ENCODE peak calls at places on chromosomes 7 and 10, in nine cellular contexts. M is IMR-90, U is stomach, Z is endothelial cell of umbilical vein, V is astrocyte, H is heart right ventricle, K is fibroblast of pulmonary artery, I is osteoblast, W is dorsolateral prefrontal cortex. L is an unnamed sample.

GRCh38 chr10:49197171-49197570 is 9.0 kb upstream of the TMEM273 start:
- DNase-seq in U (no peak), H (no peak), Z (no peak), K (no peak), W (no peak), I (no peak), M (no peak), V (no peak), L (no peak)

GRCh38 chr7:136009488-136010079 is 32.4 kb upstream of the MTPN start:
- DNase-seq in H (no peak), I (peak), U (no peak), V (peak), M (peak), W (no peak), Z (peak), K (peak), L (no peak)

GRCh38 chr10:81724431-81724830 is 150.6 kb upstream of the NRG3 start:
- DNase-seq in K (no peak), W (no peak), H (no peak), U (no peak), Z (no peak), I (no peak), M (no peak), V (no peak), L (no peak)

GRCh38 chr7:105885386-105886111 is 9.2 kb upstream of the ATXN7L1 start:
- DNase-seq in H (no peak), V (peak), U (no peak), M (no peak), W (no peak), Z (peak), K (peak), I (no peak), L (no peak)

GRCh38 chr7:115146148-115146547 is 224.3 kb downstream of the MDFIC start:
- DNase-seq in H (no peak), Z (no peak), W (no peak), U (no peak), M (no peak), V (no peak), I (no peak), K (no peak), L (no peak)

GRCh38 chr7:113331155-113331898 is 213.0 kb upstream of the SMIM30 start:
- DNase-seq in M (no peak), W (no peak), K (no peak), U (no peak), I (no peak), V (no peak), Z (no peak), H (peak), L (no peak)

GRCh38 chr7:46230298-46231295 is 309.5 kb upstream of the IGFBP3 start:
- DNase-seq in M (no peak), V (peak), Z (no peak), I (no peak), W (no peak), U (no peak), K (peak), H (no peak), L (no peak)

GRCh38 chr10:110013615-110014293 is 6.0 kb downstream of the ADD3 start:
- DNase-seq in M (no peak), W (no peak), U (no peak), Z (no peak), H (no peak), K (no peak), I (peak), V (no peak), L (no peak)

GRCh38 chr10:16965740-16966447 is 148.7 kb upstream of the RSU1 start:
- DNase-seq in W (no peak), U (no peak), I (peak), Z (peak), H (no peak), V (peak), M (peak), K (peak), L (peak)

GRCh38 chr7:128777156-128778123 is 1.8 kb upstream of the OPN1SW start:
- DNase-seq in I (peak), H (no peak), W (no peak), M (peak), V (peak), U (no peak), K (peak), Z (peak), L (no peak)

GRCh38 chr10:97759157-97759980 is 12.4 kb downstream of the SFRP5 start:
- DNase-seq in W (peak), K (peak), Z (peak), H (peak), I (peak), V (peak), U (peak), M (peak), L (no peak)

GRCh38 chr7:136869006-136869961 is 832 bp downstream of the CHRM2 start:
- DNase-seq in I (peak), V (peak), M (peak), K (no peak), H (peak), W (peak), Z (no peak), U (no peak), L (no peak)

GRCh38 chr7:65475734-65476319 is 102.2 kb downstream of the ZNF92 start:
- DNase-seq in V (peak), U (no peak), K (no peak), M (no peak), I (no peak), H (no peak), W (no peak), Z (peak), L (no peak)

GRCh38 chr10:33832124-33832787 is 497.8 kb upstream of the NRP1 start:
- DNase-seq in K (no peak), Z (no peak), I (no peak), M (no peak), H (no peak), W (no peak), V (no peak), U (no peak), L (no peak)

GRCh38 chr10:102420443-102420809 is 210 bp upstream of the FBXL15 start:
- DNase-seq in M (no peak), W (no peak), K (no peak), H (no peak), U (peak), Z (no peak), V (no peak), I (no peak), L (no peak)

GRCh38 chr10:86960863-86961434 is 2.5 kb downstream of the SNCG start:
- DNase-seq in Z (no peak), U (no peak), K (no peak), W (peak), I (peak), V (no peak), H (no peak), M (no peak), L (no peak)

GRCh38 chr10:125158528-125159485 is 1.6 kb downstream of the CTBP2 start:
- DNase-seq in H (peak), I (peak), M (peak), K (peak), V (peak), Z (peak), W (peak), U (peak), L (no peak)

GRCh38 chr10:98389398-98389797 is 25.6 kb downstream of the PYROXD2 start:
- DNase-seq in Z (no peak), V (no peak), K (no peak), H (no peak), M (no peak), I (no peak), U (no peak), W (no peak), L (no peak)

GRCh38 chr10:43234471-43235041 is 32.3 kb downstream of the RASGEF1A start:
- DNase-seq in W (no peak), Z (no peak), U (no peak), K (no peak), I (peak), M (no peak), V (no peak), H (no peak), L (no peak)

GRCh38 chr7:96236198-96237039 is 85.5 kb downstream of the SLC25A13 start:
- DNase-seq in I (no peak), W (no peak), V (peak), U (no peak), H (peak), M (peak), Z (peak), K (peak), L (peak)

GRCh38 chr10:113704637-113705343 is 25.1 kb downstream of the CASP7 start:
- DNase-seq in Z (peak), U (no peak), V (peak), H (no peak), M (peak), I (peak), K (peak), W (no peak), L (no peak)

GRCh38 chr10:126504051-126504760 is 115.9 kb upstream of the ADAM12 start:
- DNase-seq in V (peak), H (peak), I (peak), Z (peak), K (peak), M (peak), U (no peak), W (no peak), L (peak)

GRCh38 chr7:99762680-99763327 is 21.2 kb downstream of the CYP3A4 start:
- DNase-seq in M (peak), Z (no peak), K (peak), V (peak), I (peak), H (peak), W (no peak), U (peak), L (no peak)

GRCh38 chr10:124381011-124381591 is 37.6 kb downstream of the OAT start:
- DNase-seq in K (no peak), M (peak), I (peak), H (no peak), V (peak), Z (peak), U (no peak), W (no peak), L (no peak)

GRCh38 chr7:23308754-23309153 is 9.6 kb downstream of the MALSU1 start:
- DNase-seq in W (no peak), Z (no peak), M (no peak), V (no peak), U (no peak), K (no peak), I (no peak), H (no peak), L (no peak)

GRCh38 chr7:102471791-102472125 is 7.0 kb downstream of the POLR2J start:
- DNase-seq in W (no peak), Z (no peak), H (no peak), U (no peak), I (no peak), M (no peak), K (no peak), V (no peak), L (no peak)

GRCh38 chr10:90862908-90863514 is 5.2 kb upstream of the HTR7 start:
- DNase-seq in H (no peak), V (no peak), M (peak), U (no peak), W (no peak), I (no peak), K (peak), Z (peak), L (no peak)

GRCh38 chr7:27994639-27995038 is 186.0 kb downstream of the JAZF1 start:
- DNase-seq in V (peak), K (peak), Z (peak), I (peak), H (no peak), W (no peak), M (peak), U (no peak), L (no peak)

GRCh38 chr7:29483219-29484104 is 80.2 kb upstream of the PRR15 start:
- DNase-seq in K (no peak), W (peak), H (no peak), U (no peak), V (no peak), I (no peak), Z (no peak), M (no peak), L (no peak)

GRCh38 chr7:133869556-133869955 is 257.6 kb upstream of the LRGUK start:
- DNase-seq in W (no peak), U (no peak), H (no peak), V (no peak), I (no peak), K (no peak), M (no peak), Z (no peak), L (no peak)

GRCh38 chr10:116692225-116692624 is 50.1 kb downstream of the HSPA12A start:
- DNase-seq in V (no peak), Z (no peak), W (peak), U (no peak), I (no peak), K (no peak), H (no peak), M (no peak), L (no peak)

GRCh38 chr7:8277394-8277982 is 15.5 kb upstream of the ICA1 start:
- DNase-seq in U (peak), W (no peak), I (no peak), Z (peak), M (no peak), H (no peak), K (no peak), V (no peak), L (no peak)

GRCh38 chr10:28678687-28679457 is 1.6 kb downstream of the BAMBI start:
- DNase-seq in H (no peak), I (no peak), M (peak), Z (peak), W (no peak), V (peak), U (no peak), K (peak), L (no peak)

GRCh38 chr10:123398756-123399155 is 244.6 kb downstream of the BUB3 start:
- DNase-seq in W (no peak), I (no peak), V (no peak), Z (no peak), H (no peak), M (no peak), K (no peak), U (no peak), L (no peak)

GRCh38 chr7:120862987-120863386 is 5.0 kb upstream of the TSPAN12 start:
- DNase-seq in H (no peak), W (no peak), Z (no peak), M (no peak), U (no peak), V (no peak), I (no peak), K (no peak), L (no peak)

GRCh38 chr10:14782691-14783363 is 8.1 kb upstream of the FAM107B start:
- DNase-seq in V (no peak), U (no peak), I (no peak), W (no peak), H (no peak), K (peak), Z (peak), M (no peak), L (peak)

GRCh38 chr7:40804477-40805215 is 669.8 kb downstream of the SUGCT start:
- DNase-seq in M (no peak), K (no peak), I (no peak), Z (no peak), H (no peak), V (no peak), W (no peak), U (no peak), L (no peak)

GRCh38 chr10:31123946-31124345 is 92.3 kb upstream of the ZNF438 start:
- DNase-seq in I (no peak), U (no peak), K (no peak), H (no peak), W (no peak), M (no peak), V (no peak), Z (no peak), L (no peak)

GRCh38 chr10:72276013-72276387 is 2.3 kb downstream of the DDIT4 start:
- DNase-seq in W (no peak), U (peak), K (peak), Z (no peak), V (no peak), M (no peak), I (no peak), H (no peak), L (no peak)

DNA sequence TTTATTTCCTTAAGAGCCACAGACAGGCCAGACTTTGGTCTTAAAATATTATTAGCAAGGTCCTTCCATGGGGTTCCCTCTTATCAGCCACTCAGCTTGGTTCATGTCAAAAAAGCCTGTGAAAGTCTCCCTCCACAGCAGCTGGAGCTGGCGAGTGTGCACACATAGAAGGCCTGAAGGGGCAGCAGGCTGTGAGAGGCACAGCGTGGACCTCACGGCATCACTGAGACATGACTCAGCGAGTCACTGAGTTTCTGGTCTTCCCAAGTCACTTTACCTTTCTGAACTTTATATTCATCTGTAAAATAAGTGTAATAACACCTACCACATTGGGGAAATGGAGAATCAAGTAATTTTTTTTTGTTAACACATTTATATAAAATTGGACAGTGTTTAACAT is 8.7 kb downstream of the TAF3 start:
- DNase-seq in U (no peak), W (no peak), H (no peak), I (no peak), Z (no peak), M (peak), K (peak), V (peak), L (no peak)
- TF ChIP-seq CTCF in U (no peak), W (no peak), H (peak), I (peak), Z (no peak), M (peak), K (peak), V (peak), L (peak)

GRCh38 chr10:70232155-70232858 is 922 bp downstream of the PPA1 start:
- DNase-seq in M (peak), W (peak), K (peak), I (peak), U (peak), Z (peak), V (peak), H (peak), L (no peak)

GRCh38 chr10:70232859-70233108 is 445 bp downstream of the PPA1 start:
- DNase-seq in I (no peak), Z (no peak), H (no peak), U (no peak), V (no peak), W (no peak), K (no peak), M (no peak), L (no peak)

GRCh38 chr10:70233109-70233938 is at the start of gene PPA1:
- DNase-seq in V (peak), I (peak), U (peak), K (peak), W (peak), Z (peak), M (peak), H (peak), L (no peak)

GRCh38 chr10:70233939-70234300 is 691 bp upstream of the PPA1 start:
- DNase-seq in U (no peak), H (no peak), I (no peak), W (no peak), Z (no peak), M (no peak), K (no peak), V (no peak), L (no peak)

GRCh38 chr10:70234668-70235447 is 1.6 kb upstream of the PPA1 start:
- DNase-seq in M (peak), V (peak), Z (no peak), H (no peak), I (peak), K (peak), U (no peak), W (no peak), L (no peak)
- H3K4me3 ChIP-seq in M (no peak), V (no peak), Z (no peak), H (no peak), I (no peak), K (no peak), U (no peak), W (no peak), L (no peak)

GRCh38 chr7:17741426-17741825 is 198.9 kb downstream of the SNX13 start:
- DNase-seq in Z (no peak), I (no peak), M (no peak), W (no peak), V (no peak), U (no peak), K (no peak), H (no peak), L (no peak)

GRCh38 chr7:17746131-17746530 is 194.2 kb downstream of the SNX13 start:
- DNase-seq in Z (no peak), K (no peak), H (no peak), W (no peak), M (no peak), I (no peak), V (no peak), U (no peak), L (no peak)

DNA sequence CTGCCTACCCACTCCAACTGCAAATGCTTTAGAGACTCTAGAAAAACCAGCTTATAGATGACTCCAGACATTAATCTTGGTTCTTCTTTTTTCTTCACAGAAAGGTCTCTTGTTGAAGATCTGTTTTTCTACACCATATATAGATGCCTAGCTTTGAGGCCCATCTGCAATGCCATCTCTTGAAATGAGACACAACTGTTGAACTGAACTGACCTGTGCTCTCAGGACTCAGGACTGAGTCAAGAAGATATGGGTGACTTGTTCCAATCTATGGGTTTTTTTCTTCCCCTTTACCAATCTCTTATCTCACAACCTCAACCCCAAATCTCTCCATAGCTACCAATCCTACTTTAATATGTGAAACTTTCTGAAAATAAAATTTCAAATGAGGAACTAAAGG is 194.7 kb downstream of the SNX13 start:
- DNase-seq in V (no peak), Z (no peak), I (no peak), U (no peak), W (no peak), M (no peak), H (no peak), K (no peak), L (no peak)
- TF ChIP-seq CTCF in V (no peak), Z (no peak), I (no peak), U (no peak), W (no peak), M (no peak), H (no peak), K (no peak), L (no peak)

GRCh38 chr10:3166496-3167290 is 5.9 kb downstream of the PITRM1 start:
- DNase-seq in K (no peak), I (no peak), V (no peak), U (no peak), Z (no peak), M (no peak), W (no peak), H (no peak), L (no peak)

GRCh38 chr10:3169738-3170137 is 2.8 kb downstream of the PITRM1 start:
- DNase-seq in Z (no peak), I (no peak), U (no peak), W (no peak), H (no peak), V (no peak), M (no peak), K (no peak), L (no peak)

GRCh38 chr10:3172081-3172445 is 519 bp downstream of the PITRM1 start:
- DNase-seq in W (no peak), I (peak), Z (peak), M (peak), U (no peak), V (peak), H (no peak), K (peak), L (peak)

GRCh38 chr10:3167611-3168330 is 4.8 kb downstream of the PITRM1 start:
- DNase-seq in U (no peak), K (no peak), V (no peak), I (no peak), W (no peak), Z (no peak), M (no peak), H (no peak), L (no peak)

DNA sequence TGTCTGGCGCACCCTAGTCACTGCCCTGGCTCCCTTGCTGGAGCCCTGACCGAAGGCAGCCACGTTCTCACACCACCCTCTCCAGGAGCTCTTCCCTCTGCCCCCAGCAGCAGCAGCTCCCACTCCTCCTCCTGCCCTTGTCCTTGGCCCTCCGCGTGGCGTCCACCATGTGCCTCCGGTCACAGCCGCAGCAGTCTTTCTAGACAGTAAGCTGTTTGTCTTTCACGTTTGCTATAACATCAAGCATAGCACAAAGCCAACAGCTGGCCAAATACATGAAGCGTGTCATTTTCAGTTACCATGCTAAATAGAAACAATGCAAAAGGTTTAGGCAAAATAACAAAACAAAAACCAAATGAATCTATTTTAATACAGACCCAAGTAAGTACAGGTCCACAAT is 3.3 kb downstream of the PITRM1 start:
- DNase-seq in M (no peak), Z (no peak), V (no peak), W (no peak), H (no peak), I (no peak), K (no peak), U (no peak), L (no peak)
- H3K4me3 ChIP-seq in M (no peak), Z (no peak), V (no peak), W (no peak), H (no peak), I (no peak), K (no peak), U (no peak), L (no peak)

DNA sequence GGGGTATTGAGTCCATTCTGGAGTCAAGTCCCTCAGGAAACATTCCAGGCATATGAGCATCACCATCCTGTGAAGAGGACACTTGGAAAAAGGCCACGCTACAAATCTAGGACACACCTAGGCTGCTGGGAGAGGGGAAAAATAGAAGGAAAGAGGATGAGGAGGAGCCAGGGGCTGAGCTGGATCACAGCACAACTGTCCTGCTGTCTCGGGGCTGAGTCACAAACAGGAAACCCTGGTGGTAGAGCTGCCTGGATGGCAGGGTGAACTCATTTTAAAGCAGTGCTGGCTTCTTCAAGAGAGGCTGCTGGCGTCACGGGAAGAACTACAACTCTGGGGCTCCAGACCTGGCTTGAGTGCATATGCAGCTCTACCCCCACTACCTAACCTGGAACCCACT is 151.5 kb downstream of the RNF216 start:
- DNase-seq in U (no peak), M (peak), I (peak), H (no peak), K (peak), V (peak), W (peak), Z (peak), L (no peak)
- TF ChIP-seq CTCF in U (no peak), M (no peak), I (no peak), H (no peak), K (no peak), V (no peak), W (no peak), Z (peak), L (no peak)

L was measured in epithelial cell of proximal tubule.